ENCODE peak calls at places on chromosomes 5 and 9, in four cellular contexts. D is ureter, M is NCI-H2081, E is T-helper 2 cell. X is an unnamed sample.
A peak's percentile ranks its signal among the peaks of the same experiment; 100 is the strongest.

GRCh38 chr9:34585946-34586705 is 3.4 kb downstream of the CNTFR start:
- DNase-seq in D (no peak), M (no peak), E (no peak), X (no peak)

GRCh38 chr9:107239474-107239873 is 43.6 kb upstream of the RAD23B start:
- DNase-seq in D (no peak), M (no peak), E (no peak), X (no peak)

GRCh38 chr5:14806452-14806851 is 65.1 kb downstream of the ANKH start:
- DNase-seq in D (peak; percentile 62), M (no peak), E (no peak), X (peak; percentile 40)

GRCh38 chr5:174693697-174694400 is 30.5 kb upstream of the MSX2 start:
- DNase-seq in D (peak; percentile 62), M (no peak), E (no peak), X (peak; percentile 39)

GRCh38 chr5:32506251-32506661 is 61.7 kb upstream of the ZFR start:
- DNase-seq in D (no peak), M (peak; percentile 81), E (no peak), X (no peak)

GRCh38 chr5:111075520-111075919 is 4.0 kb downstream of the TSLP start:
- DNase-seq in D (no peak), M (no peak), E (no peak), X (no peak)

GRCh38 chr5:102537011-102537410 is 38.2 kb upstream of the SLCO6A1 start:
- DNase-seq in D (no peak), M (no peak), E (no peak), X (no peak)

GRCh38 chr5:96374653-96375052 is 58.4 kb downstream of the PCSK1 start:
- DNase-seq in D (no peak), M (no peak), E (no peak), X (no peak)

GRCh38 chr5:120690621-120691407 is 226.7 kb downstream of the PRR16 start:
- DNase-seq in D (no peak), M (no peak), E (no peak), X (no peak)

GRCh38 chr5:150632305-150633160 is 7.9 kb upstream of the SYNPO start:
- DNase-seq in D (no peak), M (no peak), E (no peak), X (no peak)

GRCh38 chr5:16437974-16438373 is 27.6 kb downstream of the ZNF622 start:
- DNase-seq in D (no peak), M (no peak), E (no peak), X (no peak)

GRCh38 chr5:159034083-159034824 is 65.5 kb downstream of the EBF1 start:
- DNase-seq in D (no peak), M (no peak), E (no peak), X (no peak)

GRCh38 chr5:151072234-151073025 is 8.4 kb downstream of the TNIP1 start:
- DNase-seq in D (no peak), M (no peak), E (no peak), X (no peak)

GRCh38 chr9:106179181-106179580 is 484.8 kb downstream of the TMEM38B start:
- DNase-seq in D (no peak), M (no peak), E (no peak), X (no peak)

GRCh38 chr9:109355564-109356297 is 34.9 kb upstream of the EPB41L4B start:
- DNase-seq in D (no peak), M (no peak), E (no peak), X (no peak)

GRCh38 chr9:126945682-126946081 is 31.1 kb downstream of the RALGPS1 start:
- DNase-seq in D (no peak), M (no peak), E (no peak), X (no peak)

GRCh38 chr5:159877894-159878448 is 38.3 kb upstream of the ADRA1B start:
- DNase-seq in D (no peak), M (no peak), E (no peak), X (peak; percentile 26)

GRCh38 chr5:65955746-65956145 is 29.4 kb downstream of the ERBIN start:
- DNase-seq in D (no peak), M (no peak), E (no peak), X (no peak)

GRCh38 chr5:90528704-90529233 is 615 bp downstream of the LYSMD3 start:
- DNase-seq in D (no peak), M (no peak), E (no peak), X (peak; percentile 5)

GRCh38 chr5:169637856-169638190 is 748 bp downstream of the DOCK2 start:
- DNase-seq in D (no peak), M (no peak), E (peak; percentile 55), X (no peak)

GRCh38 chr5:89204766-89205165 is 321.8 kb upstream of the MEF2C start:
- DNase-seq in D (no peak), M (no peak), E (no peak), X (no peak)

GRCh38 chr9:108484468-108484867 is 371.3 kb downstream of the ACTL7B start:
- DNase-seq in D (no peak), M (no peak), E (no peak), X (no peak)

X was measured in prostate gland.